ENCODE peak calls at places on chromosomes 1 and 21, in eight cellular contexts. O is lung, J is astrocyte of the spinal cord, S is AG04450, B is IMR-90, F is fibroblast of pulmonary artery, H is dorsolateral prefrontal cortex, V is right lobe of liver. N is an unnamed sample.

GRCh38 chr1:246681822-246682221 is 42.4 kb upstream of the SCCPDH start:
- DNase-seq in H (no peak), F (peak; percentile 13), B (no peak), J (no peak), S (no peak), V (no peak), O (no peak), N (no peak)

GRCh38 chr1:55478742-55479141 is 263.6 kb upstream of the USP24 start:
- DNase-seq in B (peak; percentile 51), F (peak; percentile 60), V (no peak), J (peak; percentile 62), O (no peak), S (no peak), H (no peak), N (peak; percentile 63)

GRCh38 chr1:24178404-24178803 is 8.7 kb downstream of the IFNLR1 start:
- DNase-seq in F (no peak), B (no peak), J (no peak), H (no peak), V (no peak), O (no peak), S (no peak), N (no peak)

GRCh38 chr1:162631546-162632233 is 574 bp upstream of the DDR2 start:
- DNase-seq in V (no peak), B (peak; percentile 77), H (no peak), O (no peak), J (peak; percentile 56), S (peak; percentile 57), F (peak; percentile 82), N (no peak)

GRCh38 chr1:180153032-180153431 is 1.6 kb upstream of the QSOX1 start:
- DNase-seq in F (no peak), B (no peak), O (no peak), H (no peak), V (peak; percentile 19), J (no peak), S (no peak), N (no peak)

GRCh38 chr1:5980314-5981008 is 11.8 kb downstream of the NPHP4 start:
- DNase-seq in O (no peak), V (no peak), F (peak; percentile 65), J (peak; percentile 17), S (no peak), B (peak; percentile 34), H (no peak), N (no peak)

GRCh38 chr1:67361646-67362045 is 54.0 kb downstream of the IL12RB2 start:
- DNase-seq in V (no peak), O (no peak), S (no peak), H (no peak), B (no peak), F (no peak), J (no peak), N (no peak)

GRCh38 chr1:181081399-181081798 is 7.1 kb upstream of the IER5 start:
- DNase-seq in O (no peak), S (no peak), H (no peak), V (no peak), J (no peak), F (no peak), B (no peak), N (no peak)

GRCh38 chr1:205204552-205204951 is 7.0 kb downstream of the DSTYK start:
- DNase-seq in H (no peak), F (no peak), O (no peak), B (peak; percentile 54), S (no peak), V (no peak), J (peak; percentile 22), N (no peak)

GRCh38 chr21:27570306-27570868 is 603.5 kb upstream of the ADAMTS5 start:
- DNase-seq in F (peak; percentile 92), V (no peak), J (peak; percentile 94), S (peak; percentile 87), H (no peak), B (peak; percentile 94), O (peak; percentile 39), N (no peak)

GRCh38 chr21:26157842-26158241 is 12.7 kb downstream of the APP start:
- DNase-seq in B (no peak), O (no peak), H (no peak), V (no peak), F (no peak), S (no peak), J (no peak), N (no peak)

GRCh38 chr1:1054099-1054700 is 19.9 kb downstream of the RNF223 start:
- DNase-seq in J (no peak), O (no peak), S (no peak), F (no peak), B (no peak), V (no peak), H (no peak), N (no peak)

GRCh38 chr1:42674214-42674613 is 8.0 kb upstream of the YBX1 start:
- DNase-seq in O (no peak), H (no peak), J (no peak), S (no peak), V (no peak), F (no peak), B (no peak), N (no peak)

GRCh38 chr1:203796223-203796747 is 862 bp downstream of the ZBED6 start:
- DNase-seq in O (peak; percentile 35), B (peak; percentile 26), J (peak; percentile 43), F (peak; percentile 33), H (no peak), V (no peak), S (no peak), N (no peak)

GRCh38 chr21:32867587-32867986 is 96.0 kb upstream of the PAXBP1 start:
- DNase-seq in B (no peak), F (no peak), V (no peak), H (no peak), S (no peak), J (no peak), O (no peak), N (no peak)

GRCh38 chr1:32014937-32015363 is 1.3 kb downstream of the KHDRBS1 start:
- DNase-seq in H (no peak), S (no peak), B (no peak), O (no peak), V (no peak), J (no peak), F (no peak), N (no peak)

GRCh38 chr1:117783586-117784396 is 145.6 kb downstream of the GDAP2 start:
- DNase-seq in B (no peak), J (no peak), S (no peak), F (no peak), H (peak; percentile 23), O (no peak), V (no peak), N (no peak)

GRCh38 chr1:78624035-78624434 is 3.8 kb downstream of the IFI44L start:
- DNase-seq in H (no peak), V (no peak), J (no peak), O (no peak), B (no peak), S (no peak), F (no peak), N (no peak)

GRCh38 chr1:19450811-19451564 is 34.4 kb downstream of the CAPZB start:
- DNase-seq in F (peak; percentile 93), H (no peak), B (peak; percentile 99), V (no peak), J (peak; percentile 96), O (peak; percentile 44), S (peak; percentile 94), N (no peak)

GRCh38 chr1:94677087-94677486 is 135.5 kb upstream of the F3 start:
- DNase-seq in F (no peak), J (no peak), H (no peak), S (no peak), B (no peak), O (no peak), V (no peak), N (no peak)

GRCh38 chr1:94674876-94675275 is 133.3 kb upstream of the F3 start:
- DNase-seq in F (no peak), O (no peak), V (no peak), B (no peak), H (no peak), J (no peak), S (no peak), N (no peak)

GRCh38 chr1:94676686-94677085 is 135.1 kb upstream of the F3 start:
- DNase-seq in V (no peak), S (no peak), B (no peak), H (no peak), F (no peak), O (no peak), J (no peak), N (no peak)

GRCh38 chr1:94677714-94678113 is 136.2 kb upstream of the F3 start:
- DNase-seq in H (no peak), B (no peak), S (no peak), F (no peak), V (no peak), O (no peak), J (no peak), N (no peak)

GRCh38 chr1:94675373-94675772 is 133.8 kb upstream of the F3 start:
- DNase-seq in S (peak; percentile 81), F (peak; percentile 73), B (peak; percentile 95), O (no peak), V (no peak), J (peak; percentile 83), H (no peak), N (no peak)
- H3K4me3 ChIP-seq in S (no peak overlapping the region), F (no peak overlapping the region), B (no peak overlapping the region), O (no peak overlapping the region), V (no peak overlapping the region), J (no peak overlapping the region), H (no peak overlapping the region), N (no peak overlapping the region)

GRCh38 chr1:156789621-156790318 is 22.4 kb downstream of the PRCC start:
- DNase-seq in H (no peak), B (no peak), O (no peak), J (no peak), F (no peak), V (no peak), S (no peak), N (no peak)
- TF ChIP-seq CTCF in H (no peak), B (no peak), O (no peak), J (no peak), F (no peak), V (no peak), S (no peak), N (no peak)

DNA sequence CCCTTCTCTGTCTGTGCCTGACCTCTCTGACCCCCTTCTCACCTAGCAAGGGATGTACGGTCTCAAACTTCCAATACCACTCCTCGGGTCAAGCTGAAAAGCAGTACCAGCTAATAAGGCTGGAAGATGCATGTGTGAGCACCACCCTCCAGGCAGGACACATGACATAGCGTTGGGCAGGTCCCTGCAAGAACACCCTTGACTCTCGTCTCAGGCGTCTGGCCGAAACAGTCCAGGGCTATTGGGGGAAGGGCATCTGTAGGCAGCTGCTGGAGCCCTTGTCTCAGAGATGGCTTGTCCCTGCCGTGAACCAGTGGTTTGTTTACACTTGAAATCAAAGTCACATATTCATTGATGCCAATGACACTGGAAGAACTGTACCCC is 56.5 kb downstream of the CD46 start:
- DNase-seq in B (no peak), F (no peak), H (no peak), O (peak; percentile 30), S (no peak), V (no peak), J (no peak), N (no peak)
- H3K4me3 ChIP-seq in B (no peak overlapping the region), F (no peak overlapping the region), H (no peak overlapping the region), O (no peak overlapping the region), S (no peak overlapping the region), V (no peak overlapping the region), J (no peak overlapping the region), N (no peak overlapping the region)

DNA sequence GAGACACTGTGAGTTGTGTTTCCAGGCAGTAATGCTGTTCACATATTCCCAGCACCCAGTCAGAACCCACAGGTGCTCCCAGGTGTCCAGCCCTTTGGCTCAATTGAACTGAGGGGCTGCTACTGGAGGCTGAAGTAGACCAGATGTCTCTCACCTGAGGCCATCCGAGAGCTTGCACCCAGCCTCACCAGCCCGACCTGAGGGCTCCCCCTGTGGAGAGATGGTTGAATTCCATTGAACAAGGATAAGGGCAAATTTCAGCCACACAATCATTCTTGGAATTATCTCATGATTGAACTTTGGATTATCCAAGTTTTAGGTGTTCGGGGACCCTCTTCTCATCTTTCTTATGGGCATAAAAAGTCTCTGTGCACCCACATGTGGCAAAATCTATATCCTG is 52.1 kb downstream of the OBSCN start:
- DNase-seq in B (no peak), S (no peak), O (no peak), H (no peak), J (no peak), V (no peak), F (no peak), N (no peak)
- TF ChIP-seq CTCF in B (peak; percentile 13), S (peak; percentile 10), O (no peak), H (no peak), J (no peak), V (no peak), F (peak; percentile 8), N (no peak)

N was measured in LNCaP clone FGC.